ENCODE peak calls at places on chromosomes 5 and 9, in seven cellular contexts. G, A, E, L, N, J and D are unnamed samples.

GRCh38 chr9:134504106-134504385 is 137.6 kb upstream of the COL5A1 start:
- DNase-seq in J (no peak), E (no peak), A (no peak), N (no peak), G (no peak), L (no peak), D (no peak)

GRCh38 chr5:127254729-127255284 is 35.8 kb upstream of the MEGF10 start:
- DNase-seq in A (no peak), J (no peak), G (peak), N (no peak), E (no peak), L (no peak), D (no peak)

GRCh38 chr9:132181796-132182521 is 20.1 kb downstream of the NTNG2 start:
- DNase-seq in N (no peak), A (no peak), E (no peak), J (no peak), G (no peak), L (no peak), D (no peak)

GRCh38 chr5:121573844-121574243 is 277.8 kb upstream of the FTMT start:
- DNase-seq in N (no peak), E (no peak), G (no peak), J (no peak), L (no peak), A (no peak), D (no peak)

GRCh38 chr5:60092671-60093422 is 199.3 kb upstream of the PDE4D start:
- DNase-seq in E (no peak), A (no peak), J (no peak), L (no peak), N (no peak), G (no peak), D (no peak)

GRCh38 chr9:27861887-27862286 is 288.6 kb upstream of the C9orf72 start:
- DNase-seq in E (no peak), L (no peak), N (no peak), G (no peak), J (no peak), A (no peak), D (no peak)

GRCh38 chr5:1220351-1220750 is 4.8 kb upstream of the SLC6A18 start:
- DNase-seq in G (no peak), E (no peak), N (no peak), L (no peak), J (no peak), A (no peak), D (no peak)

GRCh38 chr5:56564451-56565223 is 250.7 kb upstream of the MAP3K1 start:
- DNase-seq in J (no peak), N (no peak), A (no peak), E (no peak), G (no peak), L (no peak), D (no peak)

GRCh38 chr9:75169623-75170022 is 81.3 kb downstream of the OSTF1 start:
- DNase-seq in L (no peak), J (no peak), E (no peak), N (no peak), A (no peak), G (no peak), D (no peak)

GRCh38 chr5:6732634-6733410 is 19.6 kb downstream of the TENT4A start:
- DNase-seq in A (no peak), J (no peak), E (peak), N (no peak), G (no peak), L (no peak), D (no peak)

GRCh38 chr5:15993934-15994333 is 185.7 kb downstream of the MARCHF11 start:
- DNase-seq in N (no peak), A (no peak), E (no peak), G (no peak), L (no peak), J (no peak), D (no peak)

GRCh38 chr9:20740304-20740703 is 56.2 kb downstream of the FOCAD start:
- DNase-seq in E (no peak), A (no peak), L (no peak), J (no peak), G (no peak), N (no peak), D (no peak)

GRCh38 chr5:16090270-16090669 is 89.3 kb downstream of the MARCHF11 start:
- DNase-seq in E (no peak), N (no peak), J (no peak), L (no peak), G (no peak), A (no peak), D (no peak)

GRCh38 chr9:115231116-115231515 is 113.2 kb upstream of the TNC start:
- DNase-seq in J (no peak), E (no peak), A (no peak), N (no peak), L (no peak), G (no peak), D (no peak)

GRCh38 chr9:38642951-38643350 is 22.6 kb upstream of the ANKRD18A start:
- DNase-seq in N (no peak), G (no peak), A (no peak), E (no peak), L (no peak), J (no peak), D (no peak)

GRCh38 chr9:38641142-38641541 is 20.7 kb upstream of the ANKRD18A start:
- DNase-seq in J (no peak), A (no peak), E (no peak), G (no peak), L (no peak), N (no peak), D (no peak)

GRCh38 chr9:38644601-38645000 is 24.2 kb upstream of the ANKRD18A start:
- DNase-seq in J (no peak), A (no peak), G (no peak), L (no peak), E (no peak), N (no peak), D (no peak)

GRCh38 chr9:38643456-38644173 is 23.2 kb upstream of the ANKRD18A start:
- DNase-seq in E (no peak), G (no peak), L (no peak), J (no peak), A (no peak), N (no peak), D (no peak)

DNA sequence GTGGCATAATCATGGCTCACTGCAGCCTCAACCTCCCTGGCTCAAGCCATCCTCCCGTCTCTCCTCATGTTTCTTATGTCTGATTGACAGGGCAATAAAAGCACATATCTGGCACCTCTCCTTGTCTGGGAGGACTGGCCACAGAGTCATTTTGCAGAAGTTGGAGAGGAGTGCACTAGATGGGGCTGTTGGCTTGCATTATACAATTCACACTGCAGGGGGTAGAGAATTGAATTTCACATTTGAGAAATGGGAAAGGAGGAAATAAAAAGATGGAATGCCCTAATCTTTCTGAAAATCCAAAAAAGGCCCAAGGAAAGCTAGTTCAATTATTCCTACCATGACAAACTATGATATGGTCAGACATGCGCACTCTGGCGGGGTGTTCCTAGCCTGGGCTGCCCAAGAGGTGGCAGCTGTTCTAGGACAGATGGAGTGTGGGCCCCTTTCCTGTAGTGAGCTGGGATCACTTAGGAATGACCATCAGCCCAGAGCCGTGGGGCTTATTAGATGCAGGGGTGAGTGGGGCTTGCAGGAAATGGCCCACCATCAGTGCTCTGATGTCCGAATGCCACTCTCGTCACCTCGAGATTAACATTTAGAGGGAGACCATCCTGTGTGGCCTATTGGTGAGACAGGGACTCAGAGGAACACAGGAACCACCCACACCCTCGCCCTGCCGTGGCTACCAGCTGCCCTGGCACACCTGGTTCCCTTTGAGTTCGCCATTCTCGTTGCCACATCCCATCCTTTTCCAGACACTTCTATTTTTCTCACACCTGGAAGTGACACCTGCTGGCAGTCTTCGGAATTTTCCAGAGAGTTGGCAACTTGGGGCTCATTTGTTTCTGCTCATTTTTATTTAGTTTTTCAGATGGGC is 21.8 kb upstream of the ANKRD18A start:
- DNase-seq in A (peak), J (peak), G (peak), E (no peak), N (no peak), L (no peak), D (peak)
- TF ChIP-seq CTCF in A (peak), J (peak), G (peak), E (peak), N (peak), L (peak), D (peak)

GRCh38 chr5:42751044-42751443 is 5.6 kb upstream of the CCDC152 start:
- DNase-seq in J (no peak), L (no peak), E (no peak), A (no peak), G (no peak), N (no peak), D (no peak)
- TF ChIP-seq CTCF in J (no peak), L (no peak), E (no peak), A (no peak), G (no peak), N (no peak), D (no peak)

DNA sequence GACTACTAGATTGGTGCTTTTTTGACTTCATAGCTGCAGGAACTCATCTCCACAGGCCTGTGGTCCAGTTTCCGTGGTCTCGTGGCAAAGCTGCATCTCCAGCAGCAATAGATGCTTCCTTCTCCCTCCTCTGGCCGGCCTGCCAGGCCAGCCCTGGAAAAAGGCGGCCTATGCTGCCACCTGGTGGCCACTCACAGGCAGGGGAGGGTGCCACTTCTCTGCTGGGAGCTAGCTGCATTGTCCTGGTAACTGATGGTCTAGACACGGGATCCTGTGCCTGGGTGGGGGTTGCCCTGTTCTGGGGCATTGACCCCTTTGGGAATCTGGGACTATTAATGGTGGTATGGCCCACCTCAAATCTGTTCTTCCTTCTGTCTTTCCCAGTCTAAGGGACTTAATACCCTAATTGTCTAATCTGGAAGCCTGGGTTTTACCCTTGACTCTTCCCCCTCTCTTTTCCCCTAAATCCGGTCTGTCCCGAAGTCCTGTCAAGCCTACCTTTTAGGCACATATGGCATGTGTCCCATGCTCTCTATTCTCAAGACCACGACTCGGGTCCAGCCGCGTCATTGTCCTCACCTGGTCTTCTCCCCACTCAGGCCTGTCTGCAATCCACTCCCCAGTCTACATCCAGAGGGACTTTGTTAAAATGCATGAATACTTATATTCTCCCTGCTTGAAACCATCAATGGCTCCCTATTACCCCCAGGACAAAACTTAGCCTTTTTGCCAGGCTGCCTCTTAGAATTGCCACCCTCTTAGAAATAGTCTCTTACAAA is 20.1 kb upstream of the PTGS1 start:
- DNase-seq in G (peak), N (peak), A (peak), E (peak), J (peak), L (peak), D (peak)
- TF ChIP-seq CTCF in G (peak), N (peak), A (peak), E (peak), J (peak), L (peak), D (peak)

DNA sequence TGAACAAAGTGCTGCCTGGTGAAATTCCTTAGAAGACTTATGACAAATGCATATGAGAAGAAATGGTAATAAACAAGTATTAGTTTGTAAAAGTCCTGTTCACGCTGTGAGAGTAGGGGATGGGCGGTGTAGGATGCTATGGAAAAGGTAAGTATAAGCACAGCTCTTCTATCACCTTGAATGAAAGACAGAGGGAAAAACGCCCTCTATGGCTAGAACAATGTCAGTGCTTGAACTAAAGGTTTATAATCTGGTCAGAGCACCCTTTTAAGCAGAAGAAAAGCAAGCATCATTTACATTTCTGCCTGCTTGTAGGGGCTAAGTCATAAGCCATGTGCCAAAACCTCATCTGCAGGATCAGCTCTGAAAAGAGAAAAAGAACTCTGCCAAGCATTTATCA is 115.2 kb downstream of the LHFPL2 start:
- DNase-seq in A (no peak), L (peak), J (peak), N (no peak), G (no peak), E (no peak), D (peak)
- TF ChIP-seq CTCF in A (no peak), L (peak), J (peak), N (no peak), G (peak), E (peak), D (peak)